ENCODE peak calls at places on chromosomes 11 and 22, in nine cellular contexts. T is HCT116, O is uterus, U is heart left ventricle, L is transverse colon, B is body of pancreas, F is esophagus squamous epithelium, W is Peyer's patch, V is stomach. M is an unnamed sample. For H3K27me3, the result is how much of the 10 kb centered on the place peaks cover.

GRCh38 chr11:107562647-107563208 is 2.8 kb downstream of the ALKBH8 start:
- DNase-seq in T (peak), O (no peak), U (no peak), L (no peak), B (no peak), F (no peak), W (no peak), V (no peak), M (no peak)

GRCh38 chr11:124277809-124278208 is 21.6 kb downstream of the OR8G5 start:
- DNase-seq in T (no peak), O (no peak), U (no peak), L (no peak), B (no peak), F (no peak), W (peak), V (no peak), M (no peak)

GRCh38 chr22:25051983-25052710 is 99.6 kb downstream of the KIAA1671 start:
- DNase-seq in T (no peak), O (no peak), U (peak), L (peak), B (peak), F (no peak), W (peak), V (peak), M (no peak)

GRCh38 chr11:47863189-47863892 is 15.2 kb upstream of the NUP160 start:
- DNase-seq in T (no peak), O (no peak), U (no peak), L (no peak), B (no peak), F (no peak), W (no peak), V (no peak), M (no peak)

GRCh38 chr11:63510360-63511130 is 4.7 kb downstream of the LGALS12 start:
- DNase-seq in T (no peak), O (no peak), U (peak), L (no peak), B (peak), F (no peak), W (no peak), V (peak), M (peak)

GRCh38 chr11:61626580-61627380 is 45.9 kb upstream of the SYT7 start:
- DNase-seq in T (no peak), O (no peak), U (peak), L (peak), B (peak), F (no peak), W (peak), V (peak), M (no peak)

GRCh38 chr11:47415949-47416472 is 7.6 kb downstream of the SLC39A13 start:
- DNase-seq in T (peak), O (peak), U (peak), L (peak), B (peak), F (no peak), W (no peak), V (peak), M (peak)

GRCh38 chr11:60133917-60134316 is 45.5 kb downstream of the MS4A2 start:
- DNase-seq in T (no peak), O (no peak), U (no peak), L (no peak), B (no peak), F (no peak), W (no peak), V (no peak), M (no peak)

GRCh38 chr11:57802411-57802810 is 40.8 kb downstream of the CTNND1 start:
- DNase-seq in T (no peak), O (no peak), U (no peak), L (no peak), B (no peak), F (no peak), W (no peak), V (no peak), M (no peak)

GRCh38 chr11:107825875-107826274 is 32.7 kb downstream of the SLC35F2 start:
- DNase-seq in T (no peak), O (no peak), U (no peak), L (no peak), B (no peak), F (no peak), W (no peak), V (no peak), M (no peak)

GRCh38 chr11:69058501-69059270 is 10.0 kb downstream of the TPCN2 start:
- DNase-seq in T (no peak), O (no peak), U (no peak), L (no peak), B (no peak), F (no peak), W (no peak), V (no peak), M (no peak)

GRCh38 chr11:73182824-73183321 is 35.2 kb upstream of the P2RY2 start:
- DNase-seq in T (no peak), O (no peak), U (peak), L (peak), B (peak), F (no peak), W (peak), V (peak), M (no peak)

GRCh38 chr11:88204353-88204752 is 29.1 kb upstream of the RAB38 start:
- DNase-seq in T (no peak), O (no peak), U (no peak), L (no peak), B (no peak), F (no peak), W (no peak), V (no peak), M (no peak)

GRCh38 chr11:33706546-33706945 is 5.9 kb upstream of the C11orf91 start:
- DNase-seq in T (no peak), O (no peak), U (no peak), L (no peak), B (no peak), F (no peak), W (no peak), V (no peak), M (no peak)

GRCh38 chr22:29946220-29946619 is 63.2 kb downstream of the MTMR3 start:
- DNase-seq in T (no peak), O (no peak), U (no peak), L (no peak), B (no peak), F (no peak), W (no peak), V (no peak), M (no peak)

GRCh38 chr22:43436536-43437267 is 24.9 kb downstream of the MPPED1 start:
- DNase-seq in T (no peak), O (no peak), U (no peak), L (no peak), B (no peak), F (no peak), W (no peak), V (no peak), M (no peak)

GRCh38 chr11:14446701-14447169 is 52.9 kb downstream of the COPB1 start:
- DNase-seq in T (no peak), O (no peak), U (no peak), L (no peak), B (no peak), F (no peak), W (no peak), V (no peak), M (no peak)

GRCh38 chr11:114251797-114252327 is 44.3 kb upstream of the NNMT start:
- DNase-seq in T (no peak), O (no peak), U (no peak), L (no peak), B (no peak), F (no peak), W (no peak), V (no peak), M (no peak)

GRCh38 chr22:36814796-36815195 is 2.0 kb downstream of the PVALB start:
- DNase-seq in T (no peak), O (no peak), U (no peak), L (no peak), B (no peak), F (no peak), W (no peak), V (no peak), M (no peak)
- H3K27me3 ChIP-seq in T (under half), O (under half), U (half or more), L (half or more), B (under half), F (under half), W (under half), V (half or more), M (half or more)

DNA sequence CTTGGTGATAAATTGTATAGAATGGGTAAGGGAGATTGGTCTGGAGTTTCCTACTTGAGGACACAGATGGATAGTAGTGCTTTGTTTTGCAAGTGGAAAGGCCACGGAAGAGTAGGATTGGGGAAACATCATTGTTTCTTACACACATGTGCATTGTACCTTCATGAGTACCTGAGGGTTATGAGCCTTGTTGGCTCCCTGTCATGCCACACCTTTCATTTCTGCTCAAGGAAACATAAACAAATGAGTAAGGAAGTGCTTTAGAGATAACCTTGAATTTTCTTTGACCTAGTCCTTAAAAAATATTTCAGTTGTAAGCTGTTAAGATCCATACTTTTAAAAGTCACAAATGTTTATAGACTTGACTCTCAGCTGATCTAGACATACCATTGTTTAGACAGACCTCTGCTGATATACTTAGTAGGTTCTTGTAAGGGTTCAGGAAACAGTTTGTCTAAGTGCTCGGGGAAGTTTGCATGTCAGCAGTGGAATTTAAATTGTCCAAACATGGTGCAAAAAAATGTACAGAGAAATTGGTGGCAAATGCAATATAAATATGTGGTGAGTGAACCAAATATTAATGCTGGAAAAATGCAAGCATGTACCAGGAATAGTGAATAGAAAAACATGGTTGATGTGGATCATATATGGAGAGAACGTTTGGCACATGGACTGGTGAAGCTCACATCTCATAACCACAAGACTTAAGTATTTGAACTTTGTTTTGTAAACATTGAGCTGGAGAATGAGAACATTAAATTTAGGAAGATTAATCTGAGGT is 40.9 kb downstream of the GAS2 start:
- DNase-seq in T (no peak), O (no peak), U (no peak), L (no peak), B (peak), F (no peak), W (no peak), V (no peak), M (no peak)
- TF ChIP-seq POLR2A in T (no peak), O (no peak), U (no peak), L (no peak), B (no peak), F (no peak), W (no peak), V (no peak), M (no peak)

DNA sequence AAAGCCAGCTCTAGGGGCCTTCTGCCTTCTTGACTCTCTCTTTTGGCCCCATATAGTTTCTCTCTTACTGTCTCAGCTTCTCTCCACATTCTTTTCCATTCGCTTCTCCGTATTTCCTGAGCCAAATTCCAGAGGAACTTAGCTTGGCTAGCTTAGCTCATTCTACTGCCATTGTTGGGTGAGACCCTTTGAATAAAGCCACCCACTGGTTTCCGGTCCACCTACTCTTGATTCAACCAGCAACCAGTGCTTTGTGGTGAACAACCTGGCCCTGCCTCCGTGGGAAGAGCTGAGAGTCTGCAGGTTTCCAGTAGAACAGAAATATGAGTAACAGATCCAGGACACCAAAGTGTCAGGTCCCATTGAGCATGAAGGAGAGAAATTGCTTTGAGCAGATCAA is 81.3 kb upstream of the ARHGAP20 start:
- DNase-seq in T (no peak), O (no peak), U (no peak), L (no peak), B (no peak), F (no peak), W (no peak), V (no peak), M (no peak)
- H3K27me3 ChIP-seq in T (under half), O (under half), U (under half), L (under half), B (under half), F (under half), W (under half), V (under half), M (under half)

DNA sequence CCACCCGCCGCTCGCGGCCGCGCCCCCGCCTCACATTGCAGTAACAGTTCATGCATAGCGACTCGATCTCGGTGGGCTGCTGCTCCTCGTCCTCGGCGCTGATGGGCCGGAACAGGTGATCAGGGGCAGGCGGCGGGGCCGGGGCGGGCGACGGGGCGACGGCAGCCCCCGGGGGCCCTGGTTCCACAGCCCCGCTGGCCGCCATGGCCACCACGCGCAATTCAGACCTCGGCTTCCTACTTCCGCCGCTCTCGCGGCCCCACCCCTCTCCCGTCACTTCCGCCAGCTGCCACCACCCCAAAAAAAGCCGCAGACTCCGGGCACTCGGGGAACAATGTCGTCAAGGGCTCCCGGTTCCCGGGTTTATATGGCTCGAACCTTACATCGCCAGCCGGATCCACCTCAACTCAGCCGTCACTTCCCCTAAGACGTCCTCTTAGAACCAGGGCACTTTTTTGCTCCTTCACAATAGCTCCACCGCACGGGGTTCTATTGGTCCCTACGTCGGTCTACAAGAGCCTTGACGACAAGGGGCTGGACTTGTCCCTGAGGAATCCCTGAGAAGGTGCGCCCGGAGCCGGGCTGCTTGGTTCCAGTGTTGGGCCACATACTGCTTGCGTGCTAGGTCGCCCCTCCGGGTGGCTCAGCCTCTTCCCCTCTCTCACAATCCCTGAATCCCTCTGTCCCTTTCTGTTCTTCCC is at the start of gene ZPR1:
- DNase-seq in T (peak), O (peak), U (peak), L (peak), B (peak), F (peak), W (peak), V (peak), M (peak)
- TF ChIP-seq POLR2A in T (no peak), O (peak), U (no peak), L (peak), B (peak), F (no peak), W (peak), V (no peak), M (peak)

DNA sequence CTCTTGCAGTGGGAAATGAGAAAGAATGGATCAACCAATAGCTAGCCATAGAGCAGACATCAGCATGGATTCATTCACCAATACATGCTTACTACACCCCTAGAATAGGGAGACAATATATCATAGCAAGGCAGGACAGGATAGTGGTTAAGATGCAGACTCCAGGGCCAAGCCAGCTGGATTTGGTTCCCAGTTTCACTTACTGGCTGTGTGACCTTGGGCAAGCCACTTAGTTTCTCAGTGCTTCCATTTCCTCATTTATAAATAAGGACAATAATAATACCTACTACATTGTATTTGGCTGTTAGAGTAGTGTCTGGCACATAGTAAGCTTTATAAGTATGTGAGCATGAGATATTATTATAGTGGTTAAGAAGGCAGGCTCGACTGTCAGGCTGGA is 7.1 kb downstream of the DCHS1 start:
- DNase-seq in T (no peak), O (no peak), U (no peak), L (no peak), B (no peak), F (no peak), W (no peak), V (no peak), M (no peak)
- H3K27me3 ChIP-seq in T (under half), O (under half), U (under half), L (under half), B (under half), F (under half), W (under half), V (under half), M (under half)

GRCh38 chr22:22026157-22026831 is 43.7 kb upstream of the TOP3B start:
- DNase-seq in T (no peak), O (no peak), U (no peak), L (no peak), B (no peak), F (no peak), W (no peak), V (no peak), M (no peak)
- TF ChIP-seq POLR2A in T (no peak), O (no peak), U (no peak), L (no peak), B (no peak), F (no peak), W (no peak), V (no peak), M (no peak)

DNA sequence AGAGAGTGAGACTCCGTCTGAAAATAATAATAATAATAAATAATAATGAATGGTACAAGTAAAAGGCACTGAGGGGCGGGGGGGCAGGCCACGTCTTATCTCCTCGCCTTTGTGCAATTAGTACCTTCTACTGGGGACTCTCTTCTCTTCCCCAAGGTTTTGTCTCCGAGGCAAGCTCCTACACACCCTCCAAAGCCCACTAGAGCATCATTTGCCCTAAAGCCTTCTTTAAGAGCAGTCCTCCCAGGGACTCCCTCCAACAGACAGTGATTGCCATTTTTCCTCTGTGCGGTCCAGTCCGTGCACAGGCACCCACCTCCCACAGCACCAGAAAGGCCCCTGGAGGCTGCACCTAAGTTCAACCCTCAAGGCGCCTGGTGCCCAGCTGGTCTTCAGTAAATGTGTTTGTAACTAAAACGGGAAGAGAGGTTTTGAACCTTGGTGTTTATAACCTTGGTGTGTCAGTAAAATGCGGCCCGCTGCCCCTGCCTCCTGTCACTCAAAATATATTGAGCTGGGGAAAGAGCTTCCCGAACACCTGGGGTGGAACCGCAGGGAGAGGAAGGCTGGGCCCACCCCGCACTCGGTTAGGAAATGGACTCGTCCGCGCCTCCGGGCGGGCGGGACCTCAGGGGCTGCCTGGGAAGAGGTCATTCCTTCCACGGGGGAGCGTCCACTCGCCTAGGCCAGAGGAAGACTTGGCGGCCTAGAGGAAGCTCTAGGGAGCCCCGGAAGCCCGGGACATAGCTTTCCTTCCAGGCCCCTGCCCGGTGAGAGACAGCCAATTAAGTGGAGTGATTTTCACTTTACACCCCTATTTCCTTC is 4.7 kb upstream of the KDELR3 start:
- DNase-seq in T (no peak), O (no peak), U (peak), L (no peak), B (peak), F (no peak), W (peak), V (no peak), M (no peak)
- H3K27me3 ChIP-seq in T (under half), O (under half), U (under half), L (half or more), B (under half), F (under half), W (under half), V (under half), M (under half)

GRCh38 chr22:36303115-36303467 is 50.2 kb downstream of the APOL1 start:
- DNase-seq in T (no peak), O (no peak), U (no peak), L (no peak), B (no peak), F (no peak), W (no peak), V (no peak), M (no peak)

GRCh38 chr22:36303874-36304273 is 50.9 kb downstream of the APOL1 start:
- DNase-seq in T (no peak), O (no peak), U (no peak), L (peak), B (no peak), F (no peak), W (peak), V (peak), M (no peak)

GRCh38 chr22:36301384-36301828 is 48.5 kb downstream of the APOL1 start:
- DNase-seq in T (peak), O (peak), U (no peak), L (peak), B (peak), F (no peak), W (peak), V (peak), M (peak)

GRCh38 chr22:36301851-36302250 is 48.9 kb downstream of the APOL1 start:
- DNase-seq in T (no peak), O (no peak), U (no peak), L (no peak), B (no peak), F (no peak), W (no peak), V (no peak), M (no peak)

DNA sequence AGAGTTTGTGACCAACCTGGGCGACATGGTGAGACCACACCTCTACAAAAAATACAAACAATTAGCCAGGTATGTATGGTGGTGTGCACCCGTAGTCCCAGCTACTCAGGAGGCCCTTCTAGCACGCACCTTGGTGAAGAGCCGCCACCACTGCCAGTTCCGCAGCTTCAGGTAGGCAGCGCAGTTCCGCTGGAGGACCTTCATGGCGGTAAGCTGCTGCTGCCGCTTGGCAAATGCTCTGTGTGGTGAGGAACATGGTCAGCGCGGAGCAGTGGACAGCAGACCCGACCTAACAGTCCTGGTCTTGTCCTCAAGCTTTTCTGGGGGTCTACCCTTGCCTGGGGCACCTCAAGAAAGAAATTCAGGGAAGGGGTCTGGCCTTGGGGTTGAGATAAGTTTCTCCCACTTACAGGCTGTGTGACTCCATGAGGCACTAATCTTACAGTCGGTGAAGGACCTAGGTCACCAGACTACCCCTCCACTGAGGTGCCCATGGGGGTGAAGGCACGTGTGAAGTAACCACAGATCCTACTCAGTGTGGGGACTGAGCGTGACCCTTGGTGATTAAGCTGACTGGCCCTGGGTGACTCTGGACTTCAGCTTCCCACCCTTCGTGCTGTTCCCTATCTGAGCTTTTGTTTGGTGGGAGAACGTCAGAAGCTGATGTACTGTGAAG is 49.6 kb downstream of the APOL1 start:
- DNase-seq in T (no peak), O (no peak), U (no peak), L (no peak), B (no peak), F (no peak), W (no peak), V (no peak), M (no peak)
- TF ChIP-seq POLR2A in T (no peak), O (no peak), U (no peak), L (no peak), B (no peak), F (no peak), W (no peak), V (no peak), M (no peak)

M was measured in tibial nerve.